ENCODE peak calls at places on chromosomes 7 and 10, in ten cellular contexts. Y is transverse colon, R is GM06990, Z is HL-60, J is fibroblast of pulmonary artery, D is fibroblast of lung, C is cardiac muscle cell, T is glutamatergic neuron, S is RWPE1, X is WERI-Rb-1. E is an unnamed sample.

GRCh38 chr7:12554421-12554820 is 16.1 kb upstream of the SCIN start:
- DNase-seq in Y (no peak), R (no peak), Z (no peak), J (no peak), D (no peak), C (no peak), T (no peak), S (no peak), X (no peak), E (no peak)

GRCh38 chr10:28248092-28248491 is 54.8 kb downstream of the MPP7 start:
- DNase-seq in Y (no peak), R (no peak), Z (peak; percentile 64), J (peak; percentile 29), D (peak; percentile 71), C (no peak), T (peak; percentile 36), S (peak; percentile 66), X (no peak), E (no peak)

GRCh38 chr7:49596701-49597491 is 176.5 kb upstream of the VWC2 start:
- DNase-seq in Y (no peak), R (no peak), Z (no peak), J (no peak), D (no peak), C (no peak), T (no peak), S (no peak), X (no peak), E (no peak)

GRCh38 chr7:159022238-159022993 is 122.3 kb downstream of the VIPR2 start:
- DNase-seq in Y (no peak), R (no peak), Z (no peak), J (no peak), D (no peak), C (no peak), T (no peak), S (no peak), X (no peak), E (no peak)

GRCh38 chr7:32227746-32228145 is 157.5 kb upstream of the PDE1C start:
- DNase-seq in Y (no peak), R (no peak), Z (no peak), J (no peak), D (no peak), C (no peak), T (no peak), S (no peak), X (no peak), E (no peak)

GRCh38 chr7:39133088-39133487 is 155.4 kb downstream of the POU6F2 start:
- DNase-seq in Y (no peak), R (no peak), Z (no peak), J (no peak), D (no peak), C (no peak), T (no peak), S (no peak), X (no peak), E (no peak)

GRCh38 chr10:119358140-119358512 is 150.8 kb downstream of the GRK5 start:
- DNase-seq in Y (no peak), R (no peak), Z (no peak), J (no peak), D (no peak), C (no peak), T (no peak), S (no peak), X (no peak), E (no peak)

GRCh38 chr10:11180228-11180627 is 162.6 kb downstream of the CELF2 start:
- DNase-seq in Y (peak; percentile 35), R (peak; percentile 62), Z (peak; percentile 88), J (no peak), D (no peak), C (no peak), T (no peak), S (no peak), X (no peak), E (no peak)

GRCh38 chr7:150383710-150384397 is 4.7 kb downstream of the ZNF775 start:
- DNase-seq in Y (peak; percentile 87), R (no peak), Z (no peak), J (no peak), D (no peak), C (peak; percentile 90), T (peak; percentile 82), S (no peak), X (peak; percentile 100), E (no peak)

GRCh38 chr10:56522166-56522565 is 161.1 kb upstream of the ZWINT start:
- DNase-seq in Y (no peak), R (no peak), Z (no peak), J (no peak), D (no peak), C (no peak), T (no peak), S (no peak), X (no peak), E (no peak)

GRCh38 chr7:27243340-27244163 is 950 bp downstream of the EVX1 start:
- DNase-seq in Y (peak; percentile 10), R (no peak), Z (no peak), J (no peak), D (no peak), C (no peak), T (no peak), S (no peak), X (no peak), E (no peak)

GRCh38 chr7:133344275-133344674 is 91.4 kb downstream of the EXOC4 start:
- DNase-seq in Y (no peak), R (no peak), Z (no peak), J (peak; percentile 49), D (no peak), C (no peak), T (no peak), S (peak; percentile 8), X (no peak), E (no peak)
- TF ChIP-seq CTCF in Y (no peak), R (peak; percentile 39), Z (no peak), J (peak; percentile 67), D (peak; percentile 58), C (peak; percentile 59), T (peak; percentile 53), S (peak; percentile 40), X (peak; percentile 31), E (peak; percentile 29)

GRCh38 chr10:29658984-29659769 is 24.4 kb upstream of the SVIL start:
- DNase-seq in Y (peak; percentile 29), R (peak; percentile 43), Z (peak; percentile 58), J (peak; percentile 99), D (peak; percentile 100), C (no peak), T (no peak), S (peak; percentile 96), X (no peak), E (peak; percentile 84)
- TF ChIP-seq CTCF in Y (peak; percentile 40), R (no peak), Z (no peak), J (peak; percentile 60), D (peak; percentile 48), C (peak; percentile 42), T (no peak), S (no peak), X (no peak), E (no peak)

GRCh38 chr10:34305189-34305588 is 509.9 kb downstream of the PARD3 start:
- DNase-seq in Y (peak; percentile 18), R (peak; percentile 45), Z (no peak), J (no peak), D (no peak), C (peak; percentile 49), T (peak; percentile 52), S (peak; percentile 47), X (no peak), E (peak; percentile 67)
- TF ChIP-seq CTCF in Y (no peak), R (peak; percentile 46), Z (no peak), J (no peak), D (no peak), C (no peak), T (no peak), S (no peak), X (no peak), E (no peak)

GRCh38 chr10:84739641-84740040 is 411.3 kb downstream of the CCSER2 start:
- DNase-seq in Y (no peak), R (no peak), Z (no peak), J (no peak), D (no peak), C (peak; percentile 20), T (no peak), S (no peak), X (no peak), E (no peak)

DNA sequence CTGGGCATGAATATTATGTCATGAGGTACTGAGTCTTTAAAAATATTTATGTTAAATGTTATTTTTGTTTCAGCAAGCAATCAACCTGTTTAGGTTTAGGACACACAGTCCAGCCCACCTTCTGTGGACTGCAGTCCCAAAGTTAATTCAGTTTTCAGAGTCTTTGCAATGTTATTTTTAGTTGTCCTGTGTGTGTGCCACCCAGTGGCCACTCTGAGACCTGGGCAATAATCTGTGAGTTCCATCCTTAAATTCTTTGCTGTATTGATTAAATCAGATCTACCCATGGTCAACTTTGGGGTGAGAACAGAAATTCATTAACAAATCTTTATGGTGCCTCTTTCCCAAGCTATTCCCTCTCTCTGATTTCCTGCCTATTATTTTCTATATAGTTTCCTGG is 415.1 kb downstream of the CCSER2 start:
- DNase-seq in Y (no peak), R (no peak), Z (no peak), J (peak; percentile 2), D (no peak), C (peak; percentile 35), T (no peak), S (no peak), X (no peak), E (no peak)
- TF ChIP-seq CTCF in Y (no peak), R (peak; percentile 62), Z (no peak), J (peak; percentile 30), D (no peak), C (no peak), T (peak; percentile 66), S (peak; percentile 18), X (peak; percentile 48), E (peak; percentile 28)

GRCh38 chr7:20834656-20835055 is 48.0 kb upstream of the SP8 start:
- DNase-seq in Y (no peak), R (no peak), Z (no peak), J (no peak), D (no peak), C (no peak), T (no peak), S (peak; percentile 11), X (no peak), E (no peak)
- TF ChIP-seq CTCF in Y (no peak), R (peak; percentile 17), Z (no peak), J (no peak), D (no peak), C (no peak), T (peak; percentile 20), S (peak; percentile 25), X (peak; percentile 36), E (peak; percentile 56)